ENCODE peak calls at places on chromosomes 4 and X, in ten cellular contexts. N is GM23338, W is HCT116, E is sigmoid colon, T is stomach, V is transverse colon, L is endothelial cell of umbilical vein, K is suprapubic skin, B is GM12878, S is K562. C is an unnamed sample.

GRCh38 chr4:7864685-7865084 is 75.0 kb downstream of the AFAP1 start:
- DNase-seq in L (no peak), S (no peak), K (no peak), N (no peak), B (no peak), V (no peak), W (no peak), E (no peak), T (no peak), C (no peak)

GRCh38 chrX:149950681-149951080 is 12.4 kb upstream of the EOLA2 start:
- DNase-seq in T (no peak), W (peak; percentile 45), K (no peak), E (no peak), N (peak; percentile 20), V (no peak), L (peak; percentile 62), S (peak; percentile 48), B (no peak), C (no peak)

GRCh38 chrX:16638533-16638932 is 11.4 kb upstream of the S100G start:
- DNase-seq in E (no peak), S (no peak), V (no peak), L (no peak), K (no peak), N (no peak), T (no peak), B (no peak), W (no peak), C (no peak)

GRCh38 chr4:128519163-128519810 is 231.7 kb upstream of the PGRMC2 start:
- DNase-seq in L (peak; percentile 50), V (no peak), W (no peak), K (no peak), T (no peak), E (no peak), S (no peak), N (no peak), B (no peak), C (no peak)

GRCh38 chr4:30720021-30720655 is at the start of gene PCDH7:
- DNase-seq in T (peak; percentile 37), N (peak; percentile 77), K (no peak), V (peak; percentile 14), B (no peak), L (peak; percentile 61), E (peak; percentile 77), W (no peak), S (no peak), C (no peak)

GRCh38 chr4:159178147-159178541 is 75.3 kb downstream of the RAPGEF2 start:
- DNase-seq in S (no peak), V (no peak), T (no peak), L (no peak), E (no peak), K (no peak), B (no peak), N (no peak), W (no peak), C (no peak)

GRCh38 chrX:128931071-128931470 is 592.2 kb downstream of the SMARCA1 start:
- DNase-seq in K (no peak), S (no peak), B (no peak), W (no peak), N (no peak), T (no peak), E (no peak), V (peak; percentile 14), L (no peak), C (no peak)

GRCh38 chr4:54146139-54146538 is 46.2 kb downstream of the GSX2 start:
- DNase-seq in N (no peak), W (no peak), V (no peak), L (no peak), K (no peak), B (no peak), S (no peak), T (no peak), E (no peak), C (no peak)

GRCh38 chr4:123848615-123849014 is 452.0 kb downstream of the SPRY1 start:
- DNase-seq in N (no peak), B (no peak), T (no peak), V (no peak), E (no peak), W (no peak), L (no peak), K (no peak), S (no peak), C (no peak)

GRCh38 chrX:11770320-11770719 is 12.3 kb downstream of the MSL3 start:
- DNase-seq in N (peak; percentile 59), S (peak; percentile 70), V (peak; percentile 28), W (peak; percentile 22), B (peak; percentile 68), L (peak; percentile 51), K (no peak), E (no peak), T (peak; percentile 49), C (no peak)

GRCh38 chrX:53071604-53072417 is 10.4 kb upstream of the TSPYL2 start:
- DNase-seq in T (peak; percentile 81), W (peak; percentile 50), L (peak; percentile 49), V (peak; percentile 77), S (peak; percentile 81), K (peak; percentile 75), N (peak; percentile 77), E (peak; percentile 94), B (peak; percentile 46), C (no peak)

GRCh38 chrX:27599928-27600327 is 9.8 kb downstream of the DCAF8L2 start:
- DNase-seq in L (peak; percentile 70), V (no peak), K (no peak), T (no peak), B (no peak), W (no peak), E (no peak), N (no peak), S (no peak), C (no peak)

GRCh38 chr4:139815646-139816601 is 150.3 kb downstream of the MGST2 start:
- DNase-seq in L (peak; percentile 94), V (peak; percentile 13), K (no peak), N (peak; percentile 80), W (no peak), B (no peak), E (peak; percentile 85), T (no peak), S (peak; percentile 24), C (no peak)

GRCh38 chrX:94914235-94914634 is 1240.2 kb downstream of the FAM133A start:
- DNase-seq in K (no peak), S (no peak), V (no peak), B (no peak), E (no peak), L (no peak), N (no peak), T (no peak), W (no peak), C (no peak)

GRCh38 chr4:93981594-93981993 is 153.0 kb downstream of the ATOH1 start:
- DNase-seq in V (no peak), E (no peak), W (no peak), T (no peak), K (no peak), N (no peak), S (no peak), B (no peak), L (peak; percentile 20), C (no peak)
- TF ChIP-seq POLR2AphosphoS5 in V (no peak), E (no peak), W (no peak), T (no peak), K (no peak), N (no peak), S (no peak), B (no peak), L (no peak), C (no peak)

GRCh38 chrX:110964761-110965160 is 131.2 kb upstream of the PAK3 start:
- DNase-seq in T (peak; percentile 33), L (no peak), N (peak; percentile 73), W (no peak), B (no peak), S (no peak), E (no peak), K (no peak), V (no peak), C (no peak)
- H3K27ac ChIP-seq in T (no peak overlapping the region), L (no peak overlapping the region), N (peak overlapping the region; percentile 87), W (no peak overlapping the region), B (no peak overlapping the region), S (no peak overlapping the region), E (no peak overlapping the region), K (no peak overlapping the region), V (no peak overlapping the region), C (no peak overlapping the region)

DNA sequence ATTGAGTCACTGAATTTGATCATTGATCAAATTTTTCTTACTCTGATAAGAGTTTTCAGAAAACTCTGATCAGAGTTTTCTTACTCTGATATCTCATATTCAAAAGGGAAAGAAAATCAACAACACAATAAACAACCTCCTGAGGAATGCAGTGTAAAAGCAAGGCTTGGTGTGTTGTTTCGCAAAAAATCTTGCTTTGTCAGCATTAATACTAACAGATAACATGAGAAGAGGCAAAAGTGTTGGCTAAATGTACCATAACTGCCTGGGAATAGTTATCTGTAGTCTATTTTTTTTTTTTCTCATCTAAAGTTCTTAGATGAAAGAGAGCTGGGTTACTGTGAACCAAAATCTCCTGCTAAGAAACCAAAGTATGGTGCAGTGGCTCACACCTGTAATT is 24.8 kb downstream of the PLAC8 start:
- DNase-seq in K (no peak), B (no peak), L (no peak), V (no peak), W (no peak), N (peak; percentile 2), T (no peak), E (no peak), S (no peak), C (no peak)
- TF ChIP-seq POLR2AphosphoS5 in K (no peak), B (no peak), L (no peak), V (no peak), W (no peak), N (no peak), T (no peak), E (no peak), S (no peak), C (no peak)

DNA sequence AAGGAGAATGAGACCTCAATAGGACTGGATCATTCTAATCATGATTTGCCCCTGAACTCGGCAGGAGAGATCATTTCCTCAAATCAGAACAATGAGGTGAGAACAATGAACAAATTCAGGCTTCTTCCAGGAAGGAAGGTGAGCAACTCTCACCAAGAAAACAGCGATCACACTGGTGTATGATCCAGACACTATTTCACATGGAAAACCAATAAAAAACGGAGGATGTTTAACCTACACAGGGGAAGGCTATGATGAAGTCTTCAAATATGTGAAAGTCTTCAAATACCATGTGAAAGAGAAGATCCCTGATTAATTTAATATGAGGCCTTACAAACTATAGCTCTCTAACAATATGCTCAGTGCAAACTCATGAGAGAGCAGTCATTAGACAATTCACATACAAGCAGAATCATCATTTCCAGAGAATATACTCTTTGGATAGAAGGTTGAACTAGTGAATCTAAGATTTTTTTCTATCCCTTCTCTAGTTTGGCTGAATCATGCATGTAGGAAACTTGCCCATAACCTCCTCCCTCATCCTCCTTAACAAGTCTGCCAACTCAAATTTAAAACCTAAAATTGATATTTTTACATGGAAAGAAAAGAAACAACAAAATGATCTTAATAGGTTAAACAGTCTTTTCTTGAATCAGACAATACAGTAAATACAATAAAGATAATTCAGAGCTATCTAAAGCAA is 122.5 kb downstream of the ADAMTS3 start:
- DNase-seq in V (no peak), L (peak; percentile 3), S (no peak), E (no peak), N (no peak), T (no peak), B (no peak), W (no peak), K (no peak), C (no peak)
- H3K27ac ChIP-seq in V (no peak overlapping the region), L (no peak overlapping the region), S (no peak overlapping the region), E (no peak overlapping the region), N (no peak overlapping the region), T (no peak overlapping the region), B (no peak overlapping the region), W (no peak overlapping the region), K (no peak overlapping the region), C (no peak overlapping the region)

GRCh38 chr4:79197275-79198009 is 128.4 kb downstream of the NAA11 start:
- DNase-seq in W (no peak), K (no peak), S (no peak), B (no peak), T (no peak), E (no peak), V (no peak), N (no peak), L (no peak), C (no peak)
- TF ChIP-seq POLR2AphosphoS5 in W (no peak), K (no peak), S (no peak), B (no peak), T (no peak), E (no peak), V (no peak), N (no peak), L (no peak), C (no peak)